ENCODE peak calls at places on chromosomes 6 and 20, in four cellular contexts. N, M, J and V are unnamed samples.
A peak's percentile ranks its signal among the peaks of the same experiment; 100 is the strongest.

GRCh38 chr6:142279350-142280180 is 22.2 kb upstream of the ADGRG6 start:
- DNase-seq in N (no peak), M (no peak), J (no peak), V (peak; percentile 37)

GRCh38 chr6:93794161-93794560 is 374.8 kb upstream of the EPHA7 start:
- DNase-seq in N (no peak), M (no peak), J (no peak), V (no peak)

GRCh38 chr6:163249651-163250101 is 164.8 kb upstream of the QKI start:
- DNase-seq in N (no peak), J (no peak), M (no peak), V (no peak)

GRCh38 chr20:4726710-4727391 is 5.1 kb downstream of the PRND start:
- DNase-seq in J (no peak), M (peak; percentile 24), N (no peak), V (peak; percentile 82)

GRCh38 chr20:48070961-48071645 is 285.8 kb upstream of the SULF2 start:
- DNase-seq in N (no peak), M (no peak), J (no peak), V (no peak)

GRCh38 chr20:63739129-63740069 is at the start of gene SLC2A4RG:
- DNase-seq in J (peak; percentile 96), N (peak; percentile 90), M (no peak), V (peak; percentile 62)

GRCh38 chr6:34022873-34023255 is 123.0 kb downstream of the GRM4 start:
- DNase-seq in M (no peak), N (no peak), J (no peak), V (no peak)

GRCh38 chr6:24932832-24933231 is 2.9 kb downstream of the RIPOR2 start:
- DNase-seq in J (no peak), M (no peak), N (no peak), V (no peak)

GRCh38 chr20:38805958-38806854 is 709 bp downstream of the PPP1R16B start:
- DNase-seq in N (no peak), J (peak; percentile 60), M (no peak), V (no peak)

GRCh38 chr6:24205020-24205492 is 79.0 kb downstream of the NRSN1 start:
- DNase-seq in J (peak; percentile 13), M (peak; percentile 24), N (peak; percentile 6), V (peak; percentile 38)

GRCh38 chr6:102799051-102799450 is 1405.5 kb downstream of the GRIK2 start:
- DNase-seq in N (no peak), M (no peak), J (no peak), V (no peak)

GRCh38 chr20:17747431-17747846 is 47.7 kb downstream of the BANF2 start:
- DNase-seq in J (no peak), N (peak; percentile 60), M (no peak), V (peak; percentile 94)

GRCh38 chr6:157613011-157613522 is 210.0 kb upstream of the SNX9 start:
- DNase-seq in N (peak; percentile 83), M (no peak), J (peak; percentile 61), V (peak; percentile 97)

GRCh38 chr20:19815553-19815991 is 57.5 kb downstream of the RIN2 start:
- DNase-seq in J (no peak), M (no peak), N (peak; percentile 95), V (peak; percentile 99)

GRCh38 chr20:13995841-13996240 is 525 bp downstream of the MACROD2 start:
- DNase-seq in N (peak; percentile 47), J (no peak), M (no peak), V (no peak)

GRCh38 chr6:108606130-108606797 is 45.5 kb downstream of the FOXO3 start:
- DNase-seq in J (no peak), N (no peak), M (no peak), V (no peak)

GRCh38 chr6:62324817-62325216 is 38.8 kb upstream of the KHDRBS2 start:
- DNase-seq in N (no peak), J (no peak), M (no peak), V (no peak)

GRCh38 chr20:47021850-47022249 is 127.2 kb downstream of the EYA2 start:
- DNase-seq in J (no peak), M (no peak), N (no peak), V (no peak)

GRCh38 chr6:131782764-131783163 is 25.1 kb upstream of the ENPP1 start:
- DNase-seq in N (no peak), J (no peak), M (no peak), V (no peak)

GRCh38 chr6:86706449-86706848 is 230.9 kb upstream of the HTR1E start:
- DNase-seq in M (no peak), N (no peak), J (peak; percentile 16), V (no peak)

GRCh38 chr6:151239603-151240035 is at the start of gene AKAP12:
- DNase-seq in J (no peak), N (no peak), M (no peak), V (peak; percentile 45)

GRCh38 chr20:57619053-57619831 is 984 bp downstream of the ZBP1 start:
- DNase-seq in J (no peak), M (peak; percentile 93), N (no peak), V (no peak)

GRCh38 chr6:39225946-39226437 is 3.3 kb downstream of the KCNK5 start:
- DNase-seq in M (peak; percentile 50), J (peak; percentile 59), N (no peak), V (no peak)

GRCh38 chr6:10417681-10418104 is 2.8 kb upstream of the TFAP2A start:
- DNase-seq in J (no peak), N (no peak), M (no peak), V (no peak)

GRCh38 chr20:18058661-18059467 is 1.1 kb upstream of the OVOL2 start:
- DNase-seq in M (no peak), J (no peak), N (no peak), V (no peak)

GRCh38 chr6:26311012-26311384 is 54.0 kb upstream of the BTN3A2 start:
- DNase-seq in J (no peak), N (no peak), M (no peak), V (peak; percentile 59)

GRCh38 chr20:36847710-36848040 is 28.3 kb upstream of the TLDC2 start:
- DNase-seq in J (no peak), M (no peak), N (no peak), V (peak; percentile 41)

GRCh38 chr20:36848677-36849076 is 27.3 kb upstream of the TLDC2 start:
- DNase-seq in N (no peak), J (no peak), M (no peak), V (no peak)

GRCh38 chr20:36845288-36845969 is 30.5 kb upstream of the TLDC2 start:
- DNase-seq in M (no peak), J (no peak), N (no peak), V (no peak)

GRCh38 chr20:36848078-36848660 is 27.8 kb upstream of the TLDC2 start:
- DNase-seq in N (no peak), J (no peak), M (no peak), V (peak; percentile 97)

DNA sequence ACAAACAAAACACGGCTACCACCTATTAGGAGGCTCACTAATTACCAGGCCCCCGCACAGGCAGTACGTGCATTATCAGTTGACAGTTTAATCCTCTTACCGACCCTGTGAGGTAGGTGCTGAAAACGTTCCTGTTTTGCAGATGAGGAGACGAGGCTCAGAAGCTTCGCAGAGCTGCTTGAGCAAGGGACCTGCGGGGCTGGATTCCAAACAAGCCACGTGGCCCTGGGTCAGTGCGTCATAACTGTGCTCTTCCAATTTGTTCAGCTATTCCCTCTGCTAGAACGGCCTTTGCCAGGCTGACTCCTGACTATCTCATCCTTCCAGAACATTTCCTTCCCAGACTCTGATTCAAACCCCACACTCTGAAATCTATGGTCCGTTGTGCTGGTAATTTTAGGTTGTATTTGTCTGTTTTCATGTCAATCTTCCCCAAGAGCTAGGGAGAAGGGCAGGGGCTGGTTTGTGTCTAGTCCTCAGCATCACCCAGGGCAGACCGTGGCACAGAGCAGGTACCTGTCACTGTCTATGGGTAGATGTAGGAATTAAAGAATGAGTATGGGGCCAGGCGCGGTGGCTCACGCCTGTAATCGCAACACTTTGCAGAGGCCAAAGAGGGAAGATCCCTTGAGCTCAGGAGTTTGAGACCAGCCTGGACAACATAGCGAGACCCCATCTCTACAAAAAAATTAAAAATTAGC is 28.8 kb upstream of the TLDC2 start:
- DNase-seq in M (no peak), N (no peak), J (no peak), V (peak; percentile 83)
- TF ChIP-seq ELK1 in M (no peak), N (no peak), J (no peak), V (no peak)

DNA sequence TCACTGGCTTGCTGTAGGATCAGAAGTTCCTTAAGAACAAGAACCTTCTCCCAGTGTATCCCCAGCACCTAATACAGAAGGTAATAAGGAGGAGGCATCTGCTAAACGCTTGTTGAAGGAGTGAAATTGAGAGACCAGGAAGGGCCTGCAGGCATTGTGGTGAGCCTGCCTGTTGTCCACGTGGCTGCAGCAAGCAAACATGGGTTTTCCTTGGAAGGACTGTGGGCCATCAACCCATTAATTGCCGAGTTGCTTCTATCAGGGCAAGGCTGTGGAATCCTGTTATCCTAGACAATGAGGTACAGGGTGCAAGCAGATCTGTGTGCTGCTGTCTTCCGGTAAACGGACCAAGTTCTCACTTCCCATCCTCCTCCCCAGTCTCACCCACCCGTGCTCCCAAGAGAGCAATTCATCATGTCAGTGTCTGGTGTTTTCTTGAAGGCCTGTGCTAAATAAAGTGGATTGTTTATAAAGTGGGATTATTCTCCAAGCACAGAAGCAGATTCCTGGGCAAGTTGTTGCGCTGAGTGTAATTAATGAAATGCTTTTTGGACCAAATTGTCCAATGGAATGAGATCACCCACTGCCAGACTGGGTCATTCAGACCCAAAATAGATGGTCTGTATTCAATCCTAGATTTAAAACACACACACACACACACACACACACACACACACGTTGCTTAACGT is 164.6 kb upstream of the CDYL start:
- DNase-seq in N (no peak), J (no peak), M (no peak), V (no peak)
- TF ChIP-seq ELK1 in N (no peak), J (no peak), M (no peak), V (no peak)

DNA sequence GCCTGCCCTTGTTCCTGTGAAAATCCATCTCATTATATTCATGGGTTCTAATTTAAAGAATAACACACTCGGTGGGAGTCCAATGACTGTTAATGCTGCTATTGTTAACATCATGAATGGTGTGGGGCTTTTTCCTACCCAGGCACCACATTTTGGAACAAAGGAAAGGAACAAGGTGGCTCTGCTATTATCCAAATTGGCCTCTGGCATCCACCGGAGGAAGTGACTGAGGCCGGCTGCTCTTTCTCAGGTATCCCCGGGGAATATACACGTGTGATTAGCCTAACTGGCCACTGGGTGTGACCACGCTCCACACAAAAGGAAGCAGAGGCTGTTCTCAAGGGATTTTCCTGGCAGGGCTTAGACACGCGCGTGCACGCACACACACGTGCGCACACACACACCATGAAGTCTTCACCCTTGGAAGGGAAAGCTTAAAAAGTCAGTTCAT is 601.2 kb upstream of the ARID1B start:
- DNase-seq in N (peak; percentile 2), J (no peak), M (no peak), V (no peak)
- TF ChIP-seq ELK1 in N (no peak), J (no peak), M (no peak), V (no peak)

GRCh38 chr6:125939026-125939425 is 17.5 kb upstream of the HINT3 start:
- DNase-seq in N (no peak), J (no peak), M (no peak), V (no peak)

GRCh38 chr6:125943528-125944433 is 12.8 kb upstream of the HINT3 start:
- DNase-seq in J (peak; percentile 26), N (no peak), M (no peak), V (no peak)

GRCh38 chr6:125942677-125943527 is 13.7 kb upstream of the HINT3 start:
- DNase-seq in N (no peak), M (no peak), J (no peak), V (peak; percentile 56)

GRCh38 chr6:125939796-125940195 is 16.8 kb upstream of the HINT3 start:
- DNase-seq in J (no peak), M (no peak), N (no peak), V (no peak)

DNA sequence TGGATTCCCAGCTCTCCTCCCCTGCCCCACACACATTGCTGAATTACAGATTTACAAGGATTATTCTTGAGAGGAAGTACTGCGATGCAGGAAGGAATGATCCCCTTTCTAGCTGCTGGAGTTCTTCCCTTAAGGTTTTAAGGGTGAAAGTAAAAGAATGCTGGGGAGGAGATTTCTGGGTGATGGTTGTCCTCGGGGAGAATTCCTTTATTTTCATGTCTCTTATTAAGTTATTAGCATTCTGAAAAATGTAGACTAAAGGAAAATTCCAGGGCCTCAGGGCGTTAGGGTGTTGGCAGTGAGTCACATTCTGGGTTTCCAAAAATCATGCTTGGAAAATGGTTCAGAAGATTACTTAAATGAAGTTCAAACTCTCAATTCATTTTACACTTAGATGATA is 15.9 kb upstream of the HINT3 start:
- DNase-seq in N (no peak), J (no peak), M (no peak), V (peak; percentile 32)
- TF ChIP-seq ELK1 in N (no peak), J (no peak), M (no peak), V (no peak)